ENCODE peak calls at places on chromosomes 12 and 14, in four cellular contexts. One of them, this sample, is unnamed.

GRCh38 chr12:98058838-98059237 is 456.6 kb upstream of the TMPO start:
- DNase-seq in K562: no peak
- DNase-seq in HepG2: no peak
- DNase-seq in GM12878: no peak
- DNase-seq in this sample: no peak

GRCh38 chr12:42854208-42854607 is 264.7 kb upstream of the PRICKLE1 start:
- DNase-seq in HepG2: no peak
- DNase-seq in GM12878: no peak
- DNase-seq in K562: no peak
- DNase-seq in this sample: no peak

GRCh38 chr14:51963164-51963733 is 26.1 kb upstream of the RTRAF start:
- DNase-seq in HepG2: no peak
- DNase-seq in GM12878: no peak
- DNase-seq in K562: no peak
- DNase-seq in this sample: no peak

GRCh38 chr14:94181835-94182234 is 7.7 kb downstream of the PPP4R4 start:
- DNase-seq in K562: no peak
- DNase-seq in GM12878: no peak
- DNase-seq in HepG2: no peak
- DNase-seq in this sample: no peak

GRCh38 chr12:29783773-29784666 is at the start of gene TMTC1:
- DNase-seq in K562: no peak
- DNase-seq in GM12878: no peak
- DNase-seq in HepG2: no peak
- DNase-seq in this sample: peak

GRCh38 chr12:38138225-38139221 is 178.1 kb upstream of the ALG10B start:
- DNase-seq in HepG2: peak
- DNase-seq in GM12878: peak
- DNase-seq in K562: peak
- DNase-seq in this sample: peak

GRCh38 chr12:57179331-57180086 is 32.1 kb upstream of the LRP1-AS start:
- DNase-seq in HepG2: no peak
- DNase-seq in K562: no peak
- DNase-seq in GM12878: no peak
- DNase-seq in this sample: no peak

GRCh38 chr14:54564799-54565235 is 2.1 kb upstream of the SAMD4A start:
- DNase-seq in K562: no peak
- DNase-seq in GM12878: no peak
- DNase-seq in HepG2: peak
- DNase-seq in this sample: no peak

GRCh38 chr12:108367436-108367835 is 28.3 kb upstream of the CMKLR1 start:
- DNase-seq in GM12878: no peak
- DNase-seq in HepG2: no peak
- DNase-seq in K562: no peak
- DNase-seq in this sample: no peak

GRCh38 chr14:32593290-32593942 is 264.3 kb downstream of the AKAP6 start:
- DNase-seq in K562: no peak
- DNase-seq in HepG2: no peak
- DNase-seq in GM12878: no peak
- DNase-seq in this sample: no peak

GRCh38 chr14:33809456-33809855 is 141.4 kb downstream of the EGLN3 start:
- DNase-seq in HepG2: no peak
- DNase-seq in K562: no peak
- DNase-seq in GM12878: no peak
- DNase-seq in this sample: no peak

GRCh38 chr12:50221228-50222008 is 54.2 kb upstream of the CERS5 start:
- DNase-seq in K562: no peak
- DNase-seq in GM12878: peak
- DNase-seq in HepG2: no peak
- DNase-seq in this sample: no peak

GRCh38 chr12:113955109-113955970 is 10.8 kb downstream of the RBM19 start:
- DNase-seq in GM12878: no peak
- DNase-seq in K562: peak
- DNase-seq in HepG2: peak
- DNase-seq in this sample: peak

GRCh38 chr12:32312049-32312670 is 87.2 kb upstream of the FGD4 start:
- DNase-seq in GM12878: peak
- DNase-seq in K562: no peak
- DNase-seq in HepG2: peak
- DNase-seq in this sample: no peak

GRCh38 chr12:55972906-55973597 is 826 bp upstream of the RAB5B start:
- DNase-seq in GM12878: no peak
- DNase-seq in HepG2: no peak
- DNase-seq in K562: no peak
- DNase-seq in this sample: no peak

GRCh38 chr12:129870796-129871195 is 33.0 kb downstream of the TMEM132D start:
- DNase-seq in K562: no peak
- DNase-seq in GM12878: no peak
- DNase-seq in HepG2: no peak
- DNase-seq in this sample: no peak

GRCh38 chr12:114673169-114673833 is 10.7 kb downstream of the TBX3 start:
- DNase-seq in K562: no peak
- DNase-seq in HepG2: no peak
- DNase-seq in GM12878: no peak
- DNase-seq in this sample: peak

GRCh38 chr14:80987235-80988032 is 32.0 kb downstream of the TSHR start:
- DNase-seq in HepG2: peak
- DNase-seq in GM12878: no peak
- DNase-seq in K562: peak
- DNase-seq in this sample: peak

GRCh38 chr12:86950043-86950838 is 694.0 kb upstream of the MGAT4C start:
- DNase-seq in HepG2: no peak
- DNase-seq in K562: no peak
- DNase-seq in GM12878: no peak
- DNase-seq in this sample: no peak

GRCh38 chr14:69879175-69880047 is at the start of gene SMOC1:
- DNase-seq in HepG2: peak
- DNase-seq in GM12878: no peak
- DNase-seq in K562: peak
- DNase-seq in this sample: peak

GRCh38 chr12:52126605-52127578 is 47.4 kb downstream of the SMIM41 start:
- DNase-seq in HepG2: no peak
- DNase-seq in GM12878: no peak
- DNase-seq in K562: no peak
- DNase-seq in this sample: no peak

GRCh38 chr12:110266980-110267620 is 13.9 kb upstream of the ATP2A2 start:
- DNase-seq in GM12878: no peak
- DNase-seq in K562: no peak
- DNase-seq in HepG2: no peak
- DNase-seq in this sample: no peak

GRCh38 chr12:3223601-3224529 is 146.7 kb downstream of the TSPAN9 start:
- DNase-seq in K562: no peak
- DNase-seq in HepG2: no peak
- DNase-seq in GM12878: no peak
- DNase-seq in this sample: no peak

GRCh38 chr12:65532162-65532561 is 253.7 kb downstream of the MSRB3 start:
- DNase-seq in K562: no peak
- DNase-seq in GM12878: no peak
- DNase-seq in HepG2: no peak
- DNase-seq in this sample: no peak

GRCh38 chr12:64678835-64679234 is 68.5 kb downstream of the RASSF3 start:
- DNase-seq in GM12878: no peak
- DNase-seq in K562: no peak
- DNase-seq in HepG2: no peak
- DNase-seq in this sample: no peak

GRCh38 chr12:110739894-110740293 is 2.8 kb downstream of the PPP1CC start:
- DNase-seq in K562: no peak
- DNase-seq in HepG2: no peak
- DNase-seq in GM12878: no peak
- DNase-seq in this sample: no peak

GRCh38 chr14:69572634-69573135 is 2.0 kb downstream of the CCDC177 start:
- DNase-seq in K562: no peak
- DNase-seq in HepG2: no peak
- DNase-seq in GM12878: no peak
- DNase-seq in this sample: no peak

GRCh38 chr14:33839193-33840076 is 111.4 kb downstream of the EGLN3 start:
- DNase-seq in HepG2: peak
- DNase-seq in K562: peak
- DNase-seq in GM12878: no peak
- DNase-seq in this sample: no peak

GRCh38 chr12:120350576-120351350 is 18.2 kb downstream of the MSI1 start:
- DNase-seq in K562: no peak
- DNase-seq in HepG2: no peak
- DNase-seq in GM12878: no peak
- DNase-seq in this sample: no peak

GRCh38 chr12:48977290-48978281 is 536 bp upstream of the WNT1 start:
- DNase-seq in K562: peak
- DNase-seq in HepG2: peak
- DNase-seq in GM12878: no peak
- DNase-seq in this sample: no peak

DNA sequence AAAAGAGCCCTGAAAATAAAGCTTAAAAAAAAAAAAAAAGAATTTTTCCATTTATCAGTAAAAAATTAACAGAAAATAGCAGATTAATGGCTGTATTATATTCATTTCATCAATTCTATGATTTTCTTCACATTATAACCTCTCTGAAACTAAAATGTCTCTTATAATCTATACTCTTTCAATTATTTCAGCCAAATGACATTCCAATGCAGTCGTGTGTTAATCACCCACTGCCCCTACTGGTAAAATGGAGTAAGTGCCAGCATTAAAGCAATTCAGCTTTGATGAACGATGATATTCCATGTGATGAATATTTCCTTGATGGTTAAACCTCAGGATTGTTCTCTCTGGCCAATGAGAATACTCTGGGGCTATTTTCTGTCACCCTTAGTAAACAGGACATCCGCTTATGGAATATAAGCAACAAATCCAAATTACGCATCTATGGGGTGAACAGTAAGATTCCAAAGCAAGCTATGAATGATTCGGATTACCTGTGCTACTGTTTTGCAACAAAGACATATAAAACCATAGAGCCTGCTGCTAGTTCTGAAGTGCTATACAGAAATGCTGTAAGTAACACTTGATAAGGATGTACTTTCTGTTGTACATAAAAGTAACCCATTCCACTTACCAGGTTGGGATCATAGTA is 20.3 kb upstream of the SYCP3 start:
- DNase-seq in HepG2: peak
- DNase-seq in K562: peak
- DNase-seq in GM12878: no peak
- DNase-seq in this sample: no peak
- TF ChIP-seq CBX5 in HepG2: no peak
- TF ChIP-seq CBX5 in K562: no peak
- TF ChIP-seq CBX5 in GM12878: no peak
- TF ChIP-seq CBX5 in this sample: no peak

DNA sequence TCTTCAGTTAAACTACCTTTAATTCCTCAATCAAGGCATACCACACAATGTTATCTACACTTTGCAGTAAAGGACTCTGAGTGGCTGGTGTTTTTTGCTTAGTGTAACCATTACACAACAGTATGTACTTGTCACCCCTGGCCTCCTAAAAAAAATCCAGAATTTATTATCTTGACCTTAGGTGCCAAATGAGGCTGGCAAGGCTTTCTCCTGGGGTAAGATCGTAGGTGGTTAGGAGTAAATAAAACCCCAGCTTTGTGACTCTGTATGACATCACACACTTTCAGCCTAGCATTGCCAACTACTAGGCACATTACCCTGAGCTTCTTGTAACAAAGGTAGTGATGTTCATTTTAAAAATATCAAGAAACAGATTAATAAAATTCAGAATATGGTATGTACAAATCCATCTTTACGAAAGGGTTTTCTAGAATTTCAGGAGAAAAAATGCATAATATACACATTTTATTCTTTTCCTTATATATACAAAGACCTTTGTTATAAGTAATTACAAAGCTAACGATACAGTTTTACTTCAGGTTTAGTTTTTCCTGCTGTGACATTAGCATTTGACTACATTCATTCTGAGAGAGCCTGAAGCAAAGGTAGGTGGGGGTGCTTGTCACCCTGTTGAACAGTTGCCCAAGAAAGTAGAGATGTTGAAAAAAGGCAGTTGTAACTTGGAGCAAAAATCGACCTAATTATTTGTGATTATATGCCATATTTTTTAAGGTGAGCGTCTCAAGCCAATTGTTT is 13.5 kb downstream of the TCL1A start:
- DNase-seq in HepG2: no peak
- DNase-seq in K562: no peak
- DNase-seq in GM12878: no peak
- DNase-seq in this sample: no peak
- TF ChIP-seq CBX5 in HepG2: no peak
- TF ChIP-seq CBX5 in K562: no peak
- TF ChIP-seq CBX5 in GM12878: no peak
- TF ChIP-seq CBX5 in this sample: no peak

GRCh38 chr12:67789266-67789665 is 140.7 kb downstream of the DYRK2 start:
- DNase-seq in K562: no peak
- DNase-seq in GM12878: no peak
- DNase-seq in HepG2: no peak
- DNase-seq in this sample: no peak

GRCh38 chr12:67783393-67783792 is 134.8 kb downstream of the DYRK2 start:
- DNase-seq in GM12878: no peak
- DNase-seq in HepG2: no peak
- DNase-seq in K562: no peak
- DNase-seq in this sample: no peak

GRCh38 chr12:67784831-67785230 is 136.3 kb downstream of the DYRK2 start:
- DNase-seq in GM12878: no peak
- DNase-seq in K562: no peak
- DNase-seq in HepG2: no peak
- DNase-seq in this sample: no peak

GRCh38 chr12:67788118-67788517 is 139.6 kb downstream of the DYRK2 start:
- DNase-seq in GM12878: no peak
- DNase-seq in K562: no peak
- DNase-seq in HepG2: no peak
- DNase-seq in this sample: no peak

DNA sequence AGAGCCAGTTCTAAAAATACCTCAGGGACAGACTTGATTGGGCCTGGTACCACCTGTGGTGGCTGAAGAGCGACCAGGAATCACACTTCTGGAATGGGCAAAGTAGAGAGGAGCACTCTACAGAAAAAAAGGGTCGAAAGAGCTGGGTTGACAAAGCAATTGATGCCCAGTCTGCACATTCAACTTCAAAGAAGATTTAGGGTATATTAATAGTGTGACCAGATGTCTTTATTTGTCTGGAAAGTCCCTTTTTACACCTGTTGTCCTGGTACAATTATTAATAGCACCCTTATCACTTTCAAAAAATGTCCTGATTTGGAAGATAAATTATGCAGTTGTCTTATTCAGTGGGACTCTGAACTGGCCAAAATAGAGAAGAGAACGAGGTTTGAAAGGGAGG is 137.5 kb downstream of the DYRK2 start:
- DNase-seq in GM12878: no peak
- DNase-seq in HepG2: no peak
- DNase-seq in K562: no peak
- DNase-seq in this sample: no peak
- TF ChIP-seq CBX5 in GM12878: no peak
- TF ChIP-seq CBX5 in HepG2: no peak
- TF ChIP-seq CBX5 in K562: no peak
- TF ChIP-seq CBX5 in this sample: no peak

DNA sequence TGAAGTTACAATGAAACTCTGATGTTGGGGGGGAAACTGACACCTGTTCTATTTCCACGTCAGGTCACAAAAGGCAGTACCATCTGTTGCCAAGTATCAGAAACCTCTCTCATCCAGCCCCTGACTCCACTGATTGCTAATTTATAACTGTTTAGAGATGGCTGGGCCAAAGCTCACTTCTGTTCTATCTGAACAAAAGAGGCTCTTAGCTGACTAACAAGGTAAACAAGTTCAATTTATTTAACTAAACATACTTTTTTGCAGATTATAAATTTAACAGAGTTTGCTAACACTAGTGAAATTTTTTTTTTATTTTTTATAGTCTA is 67.7 kb upstream of the PLXNC1 start:
- DNase-seq in GM12878: no peak
- DNase-seq in HepG2: peak
- DNase-seq in K562: no peak
- DNase-seq in this sample: no peak
- TF ChIP-seq CBX5 in GM12878: no peak
- TF ChIP-seq CBX5 in HepG2: no peak
- TF ChIP-seq CBX5 in K562: no peak
- TF ChIP-seq CBX5 in this sample: no peak